ENCODE peak calls at places on chromosome 18, in ten cellular contexts. M, I, L, K, Z, R, T, O, V and Q are unnamed samples.

GRCh38 chr18:73563345-73563744 is 584.3 kb downstream of the FBXO15 start:
- DNase-seq in V (no peak), I (no peak), R (no peak), K (peak), Z (peak), L (no peak), M (no peak), T (no peak), O (peak), Q (no peak)

GRCh38 chr18:6835345-6835744 is 105.8 kb downstream of the ARHGAP28 start:
- DNase-seq in I (no peak), T (no peak), L (no peak), O (peak), R (no peak), V (no peak), Z (no peak), M (no peak), K (no peak), Q (no peak)

GRCh38 chr18:62937065-62937464 is 221.7 kb downstream of the PHLPP1 start:
- DNase-seq in L (no peak), O (peak), R (no peak), K (no peak), I (no peak), M (no peak), V (no peak), T (no peak), Z (peak), Q (no peak)

GRCh38 chr18:78632111-78632541 is 347.5 kb upstream of the SALL3 start:
- DNase-seq in V (no peak), M (peak), T (no peak), Z (no peak), K (no peak), I (peak), O (peak), R (no peak), L (no peak), Q (peak)

GRCh38 chr18:78672862-78673446 is 306.7 kb upstream of the SALL3 start:
- DNase-seq in T (no peak), Z (no peak), R (no peak), I (no peak), V (no peak), O (no peak), M (no peak), K (no peak), L (no peak), Q (no peak)

GRCh38 chr18:52546686-52547346 is 206.8 kb downstream of the DCC start:
- DNase-seq in M (no peak), T (no peak), R (no peak), L (no peak), O (no peak), Z (no peak), I (no peak), K (no peak), V (no peak), Q (no peak)

GRCh38 chr18:62399781-62400308 is 74.7 kb downstream of the TNFRSF11A start:
- DNase-seq in L (no peak), M (no peak), K (no peak), V (no peak), I (no peak), T (no peak), O (no peak), Z (no peak), R (no peak), Q (no peak)

GRCh38 chr18:1050012-1050657 is 145.5 kb downstream of the ADCYAP1 start:
- DNase-seq in I (no peak), L (no peak), M (no peak), O (no peak), K (no peak), R (peak), T (no peak), V (no peak), Z (peak), Q (no peak)

GRCh38 chr18:3383381-3383915 is 66.5 kb upstream of the TGIF1 start:
- DNase-seq in I (no peak), T (no peak), K (no peak), V (no peak), M (no peak), R (no peak), L (no peak), O (no peak), Z (no peak), Q (no peak)

GRCh38 chr18:13369756-13370510 is 151.4 kb downstream of the LDLRAD4 start:
- DNase-seq in O (no peak), V (no peak), K (no peak), M (peak), I (no peak), Z (peak), L (no peak), T (no peak), R (no peak), Q (no peak)

GRCh38 chr18:48803518-48803917 is 147.2 kb downstream of the SMAD7 start:
- DNase-seq in T (no peak), L (no peak), V (no peak), K (no peak), R (peak), M (peak), O (no peak), I (peak), Z (no peak), Q (no peak)

GRCh38 chr18:36492604-36493329 is 195.3 kb downstream of the FHOD3 start:
- DNase-seq in K (no peak), M (no peak), I (no peak), O (no peak), R (no peak), Z (no peak), L (no peak), V (no peak), T (no peak), Q (no peak)

GRCh38 chr18:36490907-36491306 is 193.4 kb downstream of the FHOD3 start:
- DNase-seq in I (no peak), Z (no peak), K (no peak), R (peak), V (no peak), O (no peak), L (no peak), T (no peak), M (no peak), Q (no peak)

GRCh38 chr18:36496022-36496421 is 198.5 kb downstream of the FHOD3 start:
- DNase-seq in Z (peak), T (no peak), I (no peak), L (peak), V (no peak), M (no peak), K (no peak), O (no peak), R (no peak), Q (no peak)

GRCh38 chr18:36493349-36494281 is 196.1 kb downstream of the FHOD3 start:
- DNase-seq in O (peak), R (no peak), L (no peak), K (no peak), I (no peak), M (no peak), Z (peak), T (no peak), V (no peak), Q (peak)
- H3K4me3 ChIP-seq in O (no peak), R (no peak), L (no peak), K (no peak), I (no peak), M (no peak), Z (no peak), T (no peak), V (no peak), Q (peak)

DNA sequence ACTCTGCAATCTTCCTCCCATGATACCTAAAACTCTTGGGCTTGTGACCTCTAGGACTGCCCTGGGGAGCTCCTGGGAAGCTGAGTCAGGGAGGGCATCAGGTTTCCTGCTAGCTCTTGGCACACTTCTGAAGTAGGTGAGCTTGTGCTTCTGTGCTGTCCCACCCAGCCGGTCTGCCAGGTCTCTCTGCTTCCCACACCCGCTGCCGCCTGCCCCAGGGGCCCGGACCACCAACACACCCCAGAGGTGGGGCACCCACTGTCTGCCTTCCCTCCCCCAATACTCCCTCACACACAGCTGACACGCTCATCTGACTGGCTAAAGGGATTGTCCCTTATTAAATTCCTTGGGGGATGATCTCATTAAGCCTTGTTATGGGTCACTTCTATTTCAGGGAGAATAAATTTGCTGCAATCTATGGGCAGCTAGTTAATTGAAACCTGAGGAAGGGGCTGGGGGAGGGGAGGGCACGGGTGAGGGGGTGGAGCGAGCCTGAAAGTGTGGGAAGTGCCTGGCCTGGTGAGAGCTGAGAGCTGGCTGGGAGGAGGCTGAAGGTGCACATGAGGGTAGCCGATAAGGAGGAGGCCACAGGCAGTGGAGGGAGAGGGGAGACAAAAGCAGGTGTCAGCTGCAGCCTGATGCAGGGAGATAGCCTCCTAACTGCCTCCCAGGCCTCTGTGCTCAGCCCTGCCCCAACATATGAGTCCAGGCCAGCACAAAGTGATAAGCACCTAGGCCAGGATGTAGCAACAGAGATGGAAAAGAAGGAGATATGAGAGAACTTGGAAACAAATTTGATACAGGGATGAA is 48.8 kb downstream of the HAUS1 start:
- DNase-seq in I (no peak), O (no peak), M (no peak), T (no peak), Z (peak), R (peak), V (no peak), L (no peak), K (no peak), Q (no peak)
- H3K4me3 ChIP-seq in I (no peak), O (no peak), M (no peak), T (no peak), Z (no peak), R (no peak), V (peak), L (no peak), K (no peak), Q (no peak)

DNA sequence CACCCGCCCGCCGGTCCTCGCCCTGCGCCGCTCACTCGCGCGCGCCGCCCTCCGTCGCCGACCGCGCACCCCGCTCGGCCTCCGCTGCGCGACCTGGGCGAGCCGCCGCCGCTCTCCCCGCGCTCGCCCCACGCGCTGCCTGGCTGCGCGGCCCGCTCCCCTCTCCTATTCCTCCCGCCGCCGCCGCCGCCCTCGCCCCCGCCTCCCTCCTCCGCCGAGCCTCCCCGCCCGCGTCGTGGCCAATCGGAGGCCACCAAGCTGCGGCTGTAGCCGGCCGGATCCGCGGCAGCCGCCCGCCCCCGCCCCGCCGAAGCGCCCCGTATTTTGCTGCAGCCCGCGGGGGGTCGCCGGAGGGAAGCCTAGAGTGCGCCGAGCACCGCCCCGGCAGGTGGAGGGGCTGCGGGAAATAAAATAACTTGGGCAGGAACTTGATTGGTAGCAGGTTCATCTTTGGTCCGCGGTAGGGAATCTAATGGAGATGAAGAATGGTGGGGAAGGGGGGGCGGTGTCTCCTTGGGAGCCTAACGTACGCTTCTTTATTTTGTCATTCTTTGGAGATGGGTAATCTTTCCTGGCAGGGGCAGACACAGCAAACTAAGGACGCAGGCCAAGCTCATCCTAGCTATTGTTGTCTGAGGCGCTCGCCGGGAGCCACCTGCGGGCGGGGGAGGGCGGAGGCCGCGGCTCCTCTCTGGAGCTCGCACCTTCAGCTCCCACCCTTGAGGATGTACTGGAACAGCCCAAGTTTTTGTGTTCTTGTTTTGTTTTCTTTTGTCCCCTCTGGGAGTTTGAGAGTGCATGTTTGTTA is 1.1 kb upstream of the CDH2 start:
- DNase-seq in V (no peak), R (no peak), T (no peak), O (peak), K (no peak), I (no peak), L (peak), Z (peak), M (peak), Q (no peak)
- H3K4me3 ChIP-seq in V (no peak), R (no peak), T (no peak), O (peak), K (peak), I (peak), L (peak), Z (peak), M (peak), Q (no peak)

DNA sequence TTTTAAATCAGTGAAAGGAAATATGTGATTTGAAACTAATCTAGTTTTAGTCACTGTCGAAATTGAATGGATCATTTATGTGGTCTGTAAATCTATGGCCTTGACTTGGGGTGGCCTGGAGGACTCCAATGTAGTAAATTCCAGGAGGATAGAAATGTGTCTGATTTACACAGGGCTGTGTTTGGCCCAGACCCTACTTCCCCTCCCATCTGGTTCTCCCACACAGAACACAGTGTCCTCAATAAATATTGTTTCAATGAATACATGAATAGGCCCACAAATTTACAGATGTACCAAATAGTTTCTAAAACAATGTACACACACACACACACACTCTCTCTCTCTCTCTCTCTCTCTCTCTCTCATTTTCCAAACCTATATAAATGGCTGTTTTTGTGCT is 2.0 kb downstream of the CCDC68 start:
- DNase-seq in M (no peak), K (no peak), I (no peak), V (no peak), Z (no peak), L (no peak), T (no peak), R (no peak), O (no peak), Q (no peak)
- H3K4me3 ChIP-seq in M (peak), K (no peak), I (no peak), V (no peak), Z (no peak), L (no peak), T (no peak), R (no peak), O (no peak), Q (no peak)

GRCh38 chr18:71998547-71998946 is 545.6 kb downstream of the CBLN2 start:
- DNase-seq in I (no peak), R (no peak), O (no peak), T (no peak), M (no peak), K (no peak), L (no peak), V (no peak), Z (no peak), Q (no peak)
- H3K4me3 ChIP-seq in I (no peak), R (no peak), O (no peak), T (no peak), M (no peak), K (no peak), L (no peak), V (no peak), Z (no peak), Q (no peak)